ENCODE peak calls at places on chromosomes 11 and 22, in four cellular contexts. S, C, E and M are unnamed samples.

GRCh38 chr11:12147827-12148226 is 37.4 kb downstream of the MICAL2 start:
- DNase-seq in S (no peak), C (no peak), E (no peak), M (no peak)

GRCh38 chr22:22380098-22381030 is 128.2 kb downstream of the ZNF280B start:
- DNase-seq in E (no peak), C (peak), S (no peak), M (no peak)

GRCh38 chr22:20853236-20853660 is 5.4 kb downstream of the PI4KA start:
- DNase-seq in S (no peak), C (no peak), E (no peak), M (no peak)

GRCh38 chr22:39908737-39909136 is 7.9 kb downstream of the GRAP2 start:
- DNase-seq in C (no peak), E (no peak), S (no peak), M (no peak)

GRCh38 chr11:20597924-20598484 is 1.4 kb upstream of the SLC6A5 start:
- DNase-seq in C (no peak), S (no peak), E (no peak), M (no peak)

GRCh38 chr11:133955091-133955846 is 1.5 kb downstream of the IGSF9B start:
- DNase-seq in C (no peak), S (peak), E (peak), M (peak)

GRCh38 chr11:44598831-44599230 is 33.4 kb downstream of the CD82 start:
- DNase-seq in S (no peak), C (no peak), E (no peak), M (no peak)

GRCh38 chr11:105553015-105553414 is 56.9 kb upstream of the GRIA4 start:
- DNase-seq in E (no peak), S (no peak), C (no peak), M (no peak)

GRCh38 chr11:85977751-85978160 is 91.1 kb downstream of the PICALM start:
- DNase-seq in E (no peak), S (peak), C (no peak), M (no peak)

GRCh38 chr11:72683782-72684200 is 9.6 kb upstream of the PDE2A start:
- DNase-seq in C (no peak), E (peak), S (peak), M (no peak)

GRCh38 chr22:32958021-32958420 is 100.2 kb downstream of the SYN3 start:
- DNase-seq in E (no peak), C (no peak), S (no peak), M (no peak)

GRCh38 chr11:96006016-96006415 is 82.1 kb upstream of the MTMR2 start:
- DNase-seq in E (no peak), C (no peak), S (no peak), M (no peak)

GRCh38 chr11:11152877-11153276 is 200.2 kb downstream of the CSNK2A3 start:
- DNase-seq in C (no peak), E (no peak), S (no peak), M (no peak)

GRCh38 chr11:12914401-12914912 is 94.7 kb upstream of the RASSF10 start:
- DNase-seq in E (peak), C (no peak), S (peak), M (no peak)

GRCh38 chr11:68312117-68312779 is at the start of gene LRP5:
- DNase-seq in E (peak), S (peak), C (peak), M (no peak)

GRCh38 chr11:64762916-64763803 is 3.4 kb upstream of the PYGM start:
- DNase-seq in C (no peak), E (peak), S (peak), M (peak)

GRCh38 chr22:22666307-22667091 is 22.1 kb downstream of the GGTLC2 start:
- DNase-seq in S (no peak), E (no peak), C (peak), M (no peak)

GRCh38 chr11:123577081-123577598 is 77.3 kb downstream of the SCN3B start:
- DNase-seq in C (peak), S (peak), E (peak), M (no peak)

GRCh38 chr11:70397336-70397982 is 870 bp upstream of the CTTN start:
- DNase-seq in C (no peak), S (no peak), E (peak), M (no peak)

GRCh38 chr11:44016546-44017442 is 31.0 kb upstream of the ACCSL start:
- DNase-seq in C (no peak), E (no peak), S (no peak), M (peak)

GRCh38 chr22:17882162-17882561 is 107.9 kb upstream of the BID start:
- DNase-seq in E (no peak), C (no peak), S (peak), M (no peak)

GRCh38 chr11:80846979-80847378 is 1406.1 kb upstream of the TENM4 start:
- DNase-seq in C (no peak), E (no peak), S (no peak), M (no peak)

GRCh38 chr11:110471315-110471714 is 41.6 kb downstream of the FDX1 start:
- DNase-seq in S (no peak), E (no peak), C (no peak), M (no peak)

GRCh38 chr22:27668828-27669797 is 132.4 kb downstream of the MN1 start:
- DNase-seq in S (peak), E (peak), C (no peak), M (no peak)

GRCh38 chr11:117837791-117838190 is 13.2 kb upstream of the FXYD2 start:
- DNase-seq in S (no peak), E (no peak), C (no peak), M (no peak)

GRCh38 chr11:114180301-114181055 is 115.7 kb upstream of the NNMT start:
- DNase-seq in E (peak), C (peak), S (peak), M (no peak)

GRCh38 chr22:45240810-45241631 is at the start of gene KIAA0930:
- DNase-seq in C (peak), S (peak), E (peak), M (peak)

GRCh38 chr11:27201454-27202302 is 161.1 kb downstream of the BBOX1 start:
- DNase-seq in C (no peak), S (peak), E (peak), M (no peak)

GRCh38 chr11:15716550-15716949 is 601.8 kb downstream of the INSC start:
- DNase-seq in C (no peak), S (no peak), E (no peak), M (no peak)

GRCh38 chr22:27990879-27991278 is 71.8 kb upstream of the PITPNB start:
- DNase-seq in E (peak), C (no peak), S (peak), M (peak)

GRCh38 chr22:40363059-40363458 is 7.3 kb upstream of the SGSM3 start:
- DNase-seq in C (no peak), E (no peak), S (no peak), M (no peak)

GRCh38 chr11:1659478-1659877 is 29.9 kb downstream of the KRTAP5-5 start:
- DNase-seq in S (no peak), C (no peak), E (no peak), M (peak)

GRCh38 chr11:1655168-1656060 is 25.8 kb downstream of the KRTAP5-5 start:
- DNase-seq in C (no peak), S (no peak), E (no peak), M (peak)

GRCh38 chr11:1656061-1656441 is 26.5 kb downstream of the KRTAP5-5 start:
- DNase-seq in C (no peak), S (no peak), E (no peak), M (no peak)

GRCh38 chr11:1656670-1657069 is 27.1 kb downstream of the KRTAP5-5 start:
- DNase-seq in C (no peak), E (no peak), S (no peak), M (peak)

GRCh38 chr11:1660025-1660867 is 30.7 kb downstream of the KRTAP5-5 start:
- DNase-seq in S (no peak), E (no peak), C (no peak), M (peak)
- H3K27ac ChIP-seq in S (no peak), E (no peak), C (no peak), M (no peak)

GRCh38 chr11:37504925-37505324 is 906.9 kb upstream of the RAG2 start:
- DNase-seq in E (no peak), S (peak), C (no peak), M (no peak)
- H3K4me3 ChIP-seq in E (no peak), S (no peak), C (peak), M (no peak)

DNA sequence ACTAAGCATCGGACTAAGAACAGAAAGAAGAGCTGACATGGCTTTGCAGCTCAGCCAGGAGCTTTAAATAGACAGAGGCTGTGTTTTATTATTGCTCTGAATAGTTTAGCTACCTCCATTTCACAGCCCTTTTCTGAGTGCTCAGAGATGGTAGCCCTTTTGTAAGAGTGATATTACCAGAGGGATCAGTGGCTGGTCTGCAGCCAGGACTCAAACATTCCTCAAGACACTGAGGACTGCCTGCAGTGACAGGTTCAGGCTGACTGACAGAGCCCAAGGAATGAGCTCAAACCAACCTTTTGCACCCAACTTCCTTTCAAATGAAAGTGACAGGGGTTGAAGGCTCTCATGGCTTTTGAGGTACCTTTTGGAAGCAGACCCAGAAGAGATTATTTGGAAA is 189.0 kb downstream of the DDX10 start:
- DNase-seq in E (peak), S (peak), C (peak), M (no peak)
- H3K27ac ChIP-seq in E (peak), S (peak), C (peak), M (peak)

DNA sequence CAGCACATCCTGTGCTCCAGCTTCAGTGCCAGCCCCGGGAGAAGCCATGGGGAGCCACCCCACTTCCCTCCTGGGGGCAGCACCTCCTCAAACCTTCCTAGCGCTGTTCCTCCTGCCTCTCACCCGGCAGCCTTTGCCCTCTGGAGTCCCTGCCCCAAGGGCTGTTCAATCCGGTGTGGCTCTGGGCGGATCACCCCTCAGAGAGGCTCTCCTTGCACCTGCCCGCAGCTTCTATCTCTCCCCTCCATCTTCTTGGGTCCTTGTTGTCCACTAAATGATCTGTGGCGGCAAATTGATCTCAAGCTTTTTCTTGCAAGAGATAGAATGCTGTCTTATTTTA is 18.1 kb upstream of the CDKN1C start:
- DNase-seq in S (no peak), C (no peak), E (no peak), M (no peak)
- H3K4me3 ChIP-seq in S (no peak), C (no peak), E (no peak), M (peak)

GRCh38 chr11:34978236-34979191 is 62.1 kb downstream of the PDHX start:
- DNase-seq in S (no peak), C (no peak), E (peak), M (no peak)

GRCh38 chr11:34975482-34975881 is 59.1 kb downstream of the PDHX start:
- DNase-seq in C (no peak), E (no peak), S (no peak), M (no peak)

GRCh38 chr11:34976496-34976895 is 60.1 kb downstream of the PDHX start:
- DNase-seq in E (no peak), S (no peak), C (no peak), M (no peak)

GRCh38 chr11:34972892-34973291 is 56.5 kb downstream of the PDHX start:
- DNase-seq in C (no peak), S (no peak), E (no peak), M (no peak)

GRCh38 chr11:34977039-34977906 is 60.9 kb downstream of the PDHX start:
- DNase-seq in E (no peak), S (no peak), C (no peak), M (no peak)
- H3K27ac ChIP-seq in E (peak), S (no peak), C (no peak), M (no peak)